ENCODE peak calls at places on chromosome 4, in six cellular contexts. V is upper lobe of right lung, R is GM06990, I is WERI-Rb-1, U is mucosa of descending colon, Y is BJ. B is an unnamed sample.

GRCh38 chr4:65367306-65367705 is 303.0 kb downstream of the EPHA5 start:
- DNase-seq in U (no peak), V (no peak), R (no peak), I (no peak), Y (no peak), B (no peak)

GRCh38 chr4:115113382-115114106 is at the start of gene NDST4:
- DNase-seq in Y (no peak), R (no peak), V (no peak), U (no peak), I (peak; percentile 63), B (no peak)

GRCh38 chr4:45072981-45073380 is 346.6 kb upstream of the GNPDA2 start:
- DNase-seq in Y (no peak), V (no peak), R (no peak), U (no peak), I (no peak), B (no peak)

GRCh38 chr4:153326513-153326912 is 18.0 kb upstream of the MND1 start:
- DNase-seq in Y (no peak), I (no peak), V (no peak), R (no peak), U (no peak), B (no peak)

GRCh38 chr4:6330384-6330767 is 60.7 kb downstream of the WFS1 start:
- DNase-seq in I (peak; percentile 72), V (no peak), R (no peak), Y (no peak), U (no peak), B (no peak)

GRCh38 chr4:37188100-37188499 is 56.4 kb upstream of the NWD2 start:
- DNase-seq in Y (no peak), U (no peak), V (no peak), I (peak; percentile 14), R (no peak), B (peak; percentile 16)

GRCh38 chr4:24489870-24490269 is 94.5 kb downstream of the DHX15 start:
- DNase-seq in R (no peak), Y (no peak), U (no peak), V (no peak), I (no peak), B (no peak)

GRCh38 chr4:59608466-59608865 is 1591.7 kb upstream of the ADGRL3 start:
- DNase-seq in V (no peak), R (no peak), Y (no peak), I (no peak), U (no peak), B (no peak)

GRCh38 chr4:24382381-24382780 is 202.0 kb downstream of the DHX15 start:
- DNase-seq in U (no peak), I (no peak), V (no peak), R (no peak), Y (no peak), B (no peak)

GRCh38 chr4:175542787-175543186 is 269.3 kb downstream of the GPM6A start:
- DNase-seq in V (no peak), Y (no peak), R (no peak), I (no peak), U (no peak), B (no peak)

GRCh38 chr4:158811704-158812103 is 42.9 kb downstream of the FNIP2 start:
- DNase-seq in V (no peak), U (no peak), I (no peak), Y (no peak), R (no peak), B (no peak)

GRCh38 chr4:184344899-184345572 is 127.4 kb upstream of the ENPP6 start:
- DNase-seq in Y (no peak), I (no peak), R (no peak), V (no peak), U (no peak), B (no peak)

GRCh38 chr4:147096667-147097604 is 151.3 kb upstream of the TTC29 start:
- DNase-seq in I (no peak), U (no peak), R (no peak), Y (no peak), V (no peak), B (no peak)

GRCh38 chr4:168257663-168258235 is 60.8 kb downstream of the DDX60 start:
- DNase-seq in R (no peak), I (no peak), Y (no peak), U (no peak), V (no peak), B (no peak)

GRCh38 chr4:139521764-139522373 is 34.1 kb downstream of the SETD7 start:
- DNase-seq in I (no peak), V (no peak), U (no peak), Y (no peak), R (peak; percentile 22), B (no peak)

GRCh38 chr4:184309241-184310170 is 91.8 kb upstream of the ENPP6 start:
- DNase-seq in U (no peak), I (no peak), R (no peak), V (no peak), Y (no peak), B (no peak)

GRCh38 chr4:54741161-54741560 is 83.4 kb downstream of the KIT start:
- DNase-seq in Y (no peak), U (no peak), R (no peak), I (no peak), V (no peak), B (no peak)

GRCh38 chr4:82431026-82431745 is 796 bp downstream of the ENOPH1 start:
- DNase-seq in Y (no peak), U (peak; percentile 73), V (peak; percentile 77), I (peak; percentile 28), R (peak; percentile 68), B (no peak)

GRCh38 chr4:47882228-47882627 is 32.2 kb downstream of the NFXL1 start:
- DNase-seq in R (no peak), Y (no peak), U (no peak), I (no peak), V (no peak), B (no peak)

GRCh38 chr4:160819791-160820190 is 1344.0 kb downstream of the FSTL5 start:
- DNase-seq in I (no peak), R (no peak), U (no peak), Y (no peak), V (no peak), B (no peak)

GRCh38 chr4:10608501-10609219 is 75.9 kb downstream of the CLNK start:
- DNase-seq in R (no peak), V (no peak), Y (no peak), U (no peak), I (no peak), B (no peak)

GRCh38 chr4:15779789-15780188 is 1.7 kb downstream of the CD38 start:
- DNase-seq in V (no peak), R (no peak), U (no peak), Y (no peak), I (no peak), B (no peak)
- H3K36me3 ChIP-seq in V (no peaks in the 10 kb centered on the region), R (no peaks in the 10 kb centered on the region), U (no peaks in the 10 kb centered on the region), Y (no peaks in the 10 kb centered on the region), I (no peaks in the 10 kb centered on the region), B (no peaks in the 10 kb centered on the region)

DNA sequence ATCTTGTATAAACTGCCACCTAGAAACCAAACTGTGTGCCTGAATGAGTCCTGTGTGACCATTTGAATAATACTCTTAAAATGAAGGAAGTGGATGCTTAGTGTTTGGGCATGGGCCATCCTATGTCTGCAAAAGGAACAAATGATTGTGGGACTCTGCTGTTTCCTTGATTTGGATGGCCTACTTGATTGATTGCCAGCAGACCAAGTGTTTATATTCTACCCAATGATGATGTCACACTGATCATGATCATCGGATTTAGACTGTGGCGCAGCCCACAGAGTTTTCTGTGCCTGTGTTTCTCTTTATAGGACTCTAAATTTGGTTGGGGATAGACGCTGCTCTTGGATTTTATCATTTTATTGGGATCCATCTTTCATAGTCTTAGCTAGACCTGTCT is 4.4 kb downstream of the SEPTIN11 start:
- DNase-seq in R (no peak), I (no peak), V (no peak), U (no peak), Y (no peak), B (no peak)
- H3K36me3 ChIP-seq in R (no peaks in the 10 kb centered on the region), I (no peaks in the 10 kb centered on the region), V (no peaks in the 10 kb centered on the region), U (no peaks in the 10 kb centered on the region), Y (peaks cover 11% of the 10 kb centered on the region), B (peaks cover 39% of the 10 kb centered on the region)

GRCh38 chr4:140690093-140690492 is 66.1 kb downstream of the TBC1D9 start:
- DNase-seq in I (no peak), R (no peak), U (no peak), V (no peak), Y (no peak), B (no peak)

GRCh38 chr4:140688711-140689598 is 67.2 kb downstream of the TBC1D9 start:
- DNase-seq in V (no peak), I (no peak), U (no peak), R (no peak), Y (no peak), B (no peak)

GRCh38 chr4:140691369-140691768 is 64.8 kb downstream of the TBC1D9 start:
- DNase-seq in I (no peak), U (no peak), R (no peak), Y (no peak), V (no peak), B (peak; percentile 42)

GRCh38 chr4:140686799-140687198 is 69.4 kb downstream of the TBC1D9 start:
- DNase-seq in U (no peak), R (no peak), I (no peak), Y (no peak), V (no peak), B (no peak)

GRCh38 chr4:140689628-140690027 is 66.6 kb downstream of the TBC1D9 start:
- DNase-seq in V (no peak), R (no peak), Y (no peak), U (no peak), I (no peak), B (no peak)
- H3K36me3 ChIP-seq in V (peaks cover 9% of the 10 kb centered on the region), R (no peaks in the 10 kb centered on the region), Y (no peaks in the 10 kb centered on the region), U (no peaks in the 10 kb centered on the region), I (peaks cover 4% of the 10 kb centered on the region), B (no peaks in the 10 kb centered on the region)

GRCh38 chr4:7853271-7853670 is 86.4 kb downstream of the AFAP1 start:
- DNase-seq in I (no peak), V (no peak), Y (no peak), U (no peak), R (no peak), B (no peak)

GRCh38 chr4:7854697-7855370 is 84.8 kb downstream of the AFAP1 start:
- DNase-seq in I (no peak), U (no peak), R (no peak), Y (no peak), V (no peak), B (no peak)

GRCh38 chr4:7850489-7850888 is 89.2 kb downstream of the AFAP1 start:
- DNase-seq in I (no peak), Y (no peak), R (no peak), V (no peak), U (no peak), B (no peak)

GRCh38 chr4:7854211-7854610 is 85.5 kb downstream of the AFAP1 start:
- DNase-seq in R (no peak), I (no peak), V (no peak), U (no peak), Y (no peak), B (no peak)

GRCh38 chr4:7852568-7853185 is 87.0 kb downstream of the AFAP1 start:
- DNase-seq in I (no peak), V (no peak), U (no peak), Y (no peak), R (no peak), B (no peak)
- H3K36me3 ChIP-seq in I (peaks cover 29% of the 10 kb centered on the region), V (peaks cover 11% of the 10 kb centered on the region), U (no peaks in the 10 kb centered on the region), Y (peaks cover 31% of the 10 kb centered on the region), R (no peaks in the 10 kb centered on the region), B (peaks cover 81% of the 10 kb centered on the region)

DNA sequence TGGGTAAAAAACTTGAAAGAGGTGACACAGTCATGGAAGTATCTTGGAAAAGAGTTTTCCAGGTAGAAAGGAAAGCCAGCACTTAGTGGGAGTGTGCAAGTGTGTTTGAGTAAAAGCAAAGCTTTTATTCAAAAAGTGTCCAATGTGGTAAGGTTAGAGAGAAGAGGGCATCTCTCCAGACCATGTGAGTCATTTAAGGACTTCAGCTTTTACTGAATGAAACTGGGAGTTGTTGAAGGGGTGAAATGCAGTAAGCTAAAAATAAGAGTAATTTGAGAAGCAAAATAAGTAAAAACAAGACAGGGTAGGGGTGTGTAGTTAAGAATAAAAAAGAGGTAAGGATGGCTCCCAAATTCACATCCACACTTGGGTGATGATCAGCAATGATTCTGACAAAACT is 238.9 kb downstream of the SLC7A11 start:
- DNase-seq in Y (no peak), V (no peak), R (peak; percentile 8), U (no peak), I (no peak), B (no peak)
- H3K36me3 ChIP-seq in Y (no peaks in the 10 kb centered on the region), V (no peaks in the 10 kb centered on the region), R (no peaks in the 10 kb centered on the region), U (no peaks in the 10 kb centered on the region), I (no peaks in the 10 kb centered on the region), B (no peaks in the 10 kb centered on the region)

B was measured in NT2/D1.